ENCODE peak calls at places on chromosome 4, in five cellular contexts. O is cardiac fibroblast, T is spleen, X is HCT116, J is uterus. Y is an unnamed sample.

GRCh38 chr4:37632836-37633235 is 53.3 kb downstream of the RELL1 start:
- DNase-seq in O (no peak), T (no peak), X (no peak), J (no peak), Y (no peak)

GRCh38 chr4:6885953-6886557 is 23.6 kb upstream of the TBC1D14 start:
- DNase-seq in O (peak; percentile 65), T (peak; percentile 89), X (no peak), J (peak; percentile 49), Y (peak; percentile 79)

GRCh38 chr4:7778524-7779193 is 161.0 kb downstream of the AFAP1 start:
- DNase-seq in O (no peak), T (peak; percentile 49), X (no peak), J (no peak), Y (no peak)

GRCh38 chr4:76762136-76763130 is 135.5 kb downstream of the SOWAHB start:
- DNase-seq in O (no peak), T (no peak), X (no peak), J (no peak), Y (no peak)

GRCh38 chr4:148441624-148441985 is 609 bp downstream of the NR3C2 start:
- DNase-seq in O (peak; percentile 18), T (no peak), X (no peak), J (no peak), Y (no peak)

GRCh38 chr4:55071951-55072350 is 53.4 kb downstream of the KDR start:
- DNase-seq in O (no peak), T (no peak), X (no peak), J (no peak), Y (no peak)

GRCh38 chr4:169791527-169792156 is 33.9 kb upstream of the HPF1 start:
- DNase-seq in O (peak; percentile 78), T (peak; percentile 77), X (peak; percentile 85), J (peak; percentile 22), Y (no peak)

GRCh38 chr4:38950159-38950558 is 82.0 kb downstream of the TMEM156 start:
- DNase-seq in O (peak; percentile 59), T (no peak), X (no peak), J (no peak), Y (no peak)

GRCh38 chr4:74504212-74504611 is 59.3 kb downstream of the AREG start:
- DNase-seq in O (peak; percentile 87), T (no peak), X (no peak), J (no peak), Y (no peak)

GRCh38 chr4:165326831-165327210 is 648 bp upstream of the MSMO1 start:
- DNase-seq in O (no peak), T (peak; percentile 77), X (no peak), J (no peak), Y (no peak)

GRCh38 chr4:80101086-80101767 is 28.2 kb upstream of the ANTXR2 start:
- DNase-seq in O (no peak), T (no peak), X (no peak), J (no peak), Y (no peak)

GRCh38 chr4:41129128-41129754 is 85.1 kb downstream of the APBB2 start:
- DNase-seq in O (no peak), T (no peak), X (no peak), J (no peak), Y (no peak)

GRCh38 chr4:86013623-86014022 is 346.2 kb downstream of the MAPK10 start:
- DNase-seq in O (peak; percentile 67), T (no peak), X (no peak), J (no peak), Y (no peak)

GRCh38 chr4:156751486-156751885 is 220.1 kb downstream of the PDGFC start:
- DNase-seq in O (peak; percentile 62), T (no peak), X (no peak), J (no peak), Y (no peak)

GRCh38 chr4:179867300-179867878 is 2375.8 kb upstream of the TENM3 start:
- DNase-seq in O (peak; percentile 16), T (no peak), X (peak; percentile 80), J (no peak), Y (peak; percentile 13)

GRCh38 chr4:89682808-89683207 is 154.2 kb downstream of the SNCA start:
- DNase-seq in O (no peak), T (no peak), X (no peak), J (no peak), Y (no peak)

GRCh38 chr4:79294064-79294463 is 31.8 kb downstream of the NAA11 start:
- DNase-seq in O (peak; percentile 8), T (no peak), X (no peak), J (no peak), Y (peak; percentile 19)

GRCh38 chr4:26992657-26993361 is 132.2 kb downstream of the STIM2 start:
- DNase-seq in O (peak; percentile 50), T (no peak), X (no peak), J (peak; percentile 48), Y (no peak)

GRCh38 chr4:94525993-94526740 is 74.4 kb downstream of the PDLIM5 start:
- DNase-seq in O (peak; percentile 53), T (no peak), X (no peak), J (no peak), Y (no peak)
- H3K4me3 ChIP-seq in O (no peak overlapping the region), T (no peak overlapping the region), X (no peak overlapping the region), J (no peak overlapping the region), Y (no peak overlapping the region)

DNA sequence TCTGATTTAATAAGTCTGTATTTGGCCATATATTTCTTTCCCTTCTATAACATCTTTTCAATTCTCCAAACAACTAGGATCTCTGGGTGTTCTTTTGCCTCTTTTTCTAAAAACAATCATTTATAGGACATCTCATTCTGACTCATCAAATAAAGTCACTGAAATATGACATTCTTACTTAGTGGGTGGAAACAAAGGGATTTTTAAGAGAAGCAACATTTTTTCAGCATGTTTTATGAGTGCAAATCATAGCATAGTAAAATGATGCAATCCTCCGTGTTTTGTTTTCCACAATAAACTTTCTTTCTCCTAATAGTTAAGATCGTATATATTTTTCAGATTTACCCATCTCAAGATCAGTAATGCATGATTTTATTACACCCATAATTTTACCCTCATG is 179.8 kb downstream of the SPCS3 start:
- DNase-seq in O (peak; percentile 84), T (no peak), X (no peak), J (no peak), Y (peak; percentile 31)
- H3K4me3 ChIP-seq in O (no peak overlapping the region), T (no peak overlapping the region), X (no peak overlapping the region), J (no peak overlapping the region), Y (no peak overlapping the region)

DNA sequence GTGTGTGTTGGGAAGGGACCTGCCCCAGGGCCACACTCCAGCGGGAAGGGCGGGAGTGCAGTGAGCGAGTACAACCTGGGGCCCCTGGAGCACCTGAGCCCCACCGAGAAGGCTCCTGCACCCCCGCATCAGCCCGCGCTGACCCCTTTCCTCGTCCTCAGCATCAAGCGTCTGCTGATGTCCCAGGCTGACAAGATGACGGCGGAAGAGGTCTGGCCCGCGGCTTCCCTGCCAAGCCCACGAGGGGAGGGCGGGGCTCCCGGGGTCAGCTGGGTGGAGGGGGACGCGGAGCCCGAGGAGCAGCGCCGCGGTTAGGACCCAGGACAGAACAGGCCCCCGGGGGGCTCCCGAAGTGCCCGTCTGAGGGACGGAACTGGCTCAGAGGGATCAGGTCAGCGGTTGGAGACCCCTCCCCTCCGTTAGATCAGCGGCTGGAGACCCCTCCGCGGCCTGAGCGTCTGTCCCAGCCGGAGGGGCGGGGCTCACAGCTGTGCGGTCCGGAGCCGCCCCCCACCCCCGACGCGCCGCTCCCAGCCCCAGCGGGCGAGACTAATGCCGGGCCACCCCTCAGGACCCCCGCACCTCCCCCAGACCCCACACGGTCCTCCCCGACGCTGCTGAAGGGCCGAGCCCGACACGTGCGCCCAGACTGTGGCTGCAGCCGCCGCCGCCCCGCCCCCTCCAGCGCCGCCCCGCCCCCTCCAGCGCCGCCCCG is 6.7 kb downstream of the MYL5 start:
- DNase-seq in O (no peak), T (peak; percentile 91), X (no peak), J (peak; percentile 63), Y (no peak)
- H3K4me3 ChIP-seq in O (peak overlapping the region; percentile 48), T (peak overlapping the region; percentile 93), X (no peak overlapping the region), J (peak overlapping the region; percentile 39), Y (peak overlapping the region; percentile 53)

GRCh38 chr4:153518637-153519384 is 52.7 kb downstream of the TMEM131L start:
- DNase-seq in O (no peak), T (no peak), X (no peak), J (no peak), Y (no peak)
- H3K4me3 ChIP-seq in O (no peak overlapping the region), T (peak overlapping the region; percentile 39), X (no peak overlapping the region), J (no peak overlapping the region), Y (no peak overlapping the region)

GRCh38 chr4:81965454-81965853 is 408.3 kb downstream of the HNRNPD start:
- DNase-seq in O (no peak), T (no peak), X (no peak), J (no peak), Y (no peak)
- H3K4me3 ChIP-seq in O (no peak overlapping the region), T (no peak overlapping the region), X (no peak overlapping the region), J (no peak overlapping the region), Y (no peak overlapping the region)

DNA sequence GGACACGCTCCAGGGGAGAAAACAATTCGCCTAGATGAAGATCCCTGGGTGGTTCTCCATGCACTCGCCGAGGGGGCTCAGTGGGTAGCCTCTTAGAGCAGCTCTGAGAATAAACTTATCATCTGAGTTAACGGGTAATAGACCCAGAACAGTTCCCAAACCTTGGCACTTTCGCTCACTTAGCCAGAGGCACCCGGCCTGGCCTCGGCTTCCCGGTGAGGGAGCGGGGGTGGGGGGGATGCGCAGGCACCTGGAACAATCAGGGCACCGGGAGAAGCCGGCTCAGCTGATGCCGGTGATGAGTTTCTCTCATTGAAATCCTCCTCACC is 405 bp upstream of the ZAR1 start:
- DNase-seq in O (no peak), T (no peak), X (no peak), J (no peak), Y (no peak)
- H3K4me3 ChIP-seq in O (peak overlapping the region; percentile 19), T (peak overlapping the region; percentile 64), X (no peak overlapping the region), J (no peak overlapping the region), Y (no peak overlapping the region)

DNA sequence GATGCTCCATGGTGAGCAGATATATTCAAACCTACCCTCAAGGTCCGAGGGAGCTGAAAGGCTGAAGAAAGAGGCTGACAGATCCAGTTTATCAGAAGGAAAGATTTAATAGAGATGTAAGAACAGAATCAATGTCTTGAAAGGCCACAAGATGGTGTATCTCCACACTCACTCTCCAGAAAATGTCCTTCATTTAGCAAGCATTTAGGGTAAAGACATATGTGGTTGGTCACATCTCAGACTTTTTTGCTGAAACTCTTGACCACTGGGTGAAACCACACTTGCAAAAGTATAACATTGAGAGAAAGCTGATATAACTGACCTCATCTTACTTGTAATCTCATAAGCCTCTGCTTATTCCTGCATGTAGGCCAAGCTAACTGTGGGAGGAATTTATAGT is 745.8 kb upstream of the GALNTL6 start:
- DNase-seq in O (no peak), T (no peak), X (no peak), J (no peak), Y (no peak)
- H3K4me3 ChIP-seq in O (no peak overlapping the region), T (no peak overlapping the region), X (no peak overlapping the region), J (no peak overlapping the region), Y (no peak overlapping the region)